ENCODE peak calls at places on chromosomes 5 and 9, in four cellular contexts. J is caudate nucleus, N is tibial nerve, M is neuronal stem cell. Q is an unnamed sample.

GRCh38 chr9:124477211-124478013 is 27.2 kb downstream of the ADGRD2 start:
- DNase-seq in J (no peak), N (no peak), M (peak), Q (peak)

GRCh38 chr5:150559701-150560100 is 51.8 kb downstream of the NDST1 start:
- DNase-seq in J (no peak), N (no peak), M (no peak), Q (no peak)

GRCh38 chr9:130010151-130010988 is 32.6 kb downstream of the FNBP1 start:
- DNase-seq in J (no peak), N (no peak), M (no peak), Q (no peak)

GRCh38 chr5:1329111-1329579 is 15.8 kb downstream of the CLPTM1L start:
- DNase-seq in J (no peak), N (no peak), M (no peak), Q (no peak)

GRCh38 chr5:52952483-52952882 is 36.7 kb upstream of the ITGA2 start:
- DNase-seq in J (no peak), N (no peak), M (no peak), Q (no peak)

GRCh38 chr5:38535281-38535750 is 21.1 kb downstream of the LIFR start:
- DNase-seq in J (no peak), N (no peak), M (no peak), Q (no peak)

GRCh38 chr5:146158255-146158654 is 24.2 kb downstream of the LARS1 start:
- DNase-seq in J (no peak), N (no peak), M (no peak), Q (no peak)

GRCh38 chr5:82849885-82850284 is 227.3 kb downstream of the TMEM167A start:
- DNase-seq in J (no peak), N (no peak), M (no peak), Q (no peak)

GRCh38 chr9:71683598-71684235 is 84.6 kb downstream of the CEMIP2 start:
- DNase-seq in J (no peak), N (no peak), M (peak), Q (peak)

GRCh38 chr9:133163559-133164208 is at the start of gene GBGT1:
- DNase-seq in J (no peak), N (peak), M (no peak), Q (peak)

GRCh38 chr5:109713453-109713852 is 23.7 kb downstream of the MAN2A1 start:
- DNase-seq in J (no peak), N (no peak), M (no peak), Q (no peak)